ENCODE peak calls at places on chromosomes 13 and 19, in ten cellular contexts. V is cardiac muscle cell; U is stimulated activated CD4-positive, alpha-beta T cell treated with anti-CD3 and anti-CD28 coated beads, TNF-alpha, amount 100 ng/mL, for 4 hours; E is EL; Q is B cell; W is brain microvascular endothelial cell; A is stimulated activated CD8-positive, alpha-beta memory T cell treated with anti-CD3 and anti-CD28 coated beads, Interleukin-4, amount 100 ng/mL, for 4 hours; G is lower leg skin; Z is astrocyte of the spinal cord; B is AG04450. K is an unnamed sample.

GRCh38 chr19:40687525-40688016 is 2.9 kb downstream of the NUMBL start:
- DNase-seq in V (peak), U (no peak), E (peak), Q (peak), W (peak), A (no peak), G (peak), Z (peak), B (no peak), K (peak)

GRCh38 chr19:51808333-51808986 is 13.5 kb downstream of the FPR3 start:
- DNase-seq in V (peak), U (no peak), E (peak), Q (no peak), W (no peak), A (no peak), G (no peak), Z (peak), B (no peak), K (peak)

GRCh38 chr19:38145627-38146026 is 78.4 kb downstream of the DPF1 start:
- DNase-seq in V (peak), U (no peak), E (no peak), Q (no peak), W (no peak), A (no peak), G (peak), Z (no peak), B (no peak), K (no peak)

GRCh38 chr13:105848494-105848893 is 687.0 kb downstream of the EFNB2 start:
- DNase-seq in V (no peak), U (no peak), E (no peak), Q (no peak), W (no peak), A (no peak), G (peak), Z (peak), B (no peak), K (no peak)

GRCh38 chr19:42412661-42413076 is 14.5 kb downstream of the LIPE start:
- DNase-seq in V (no peak), U (no peak), E (no peak), Q (no peak), W (no peak), A (no peak), G (no peak), Z (no peak), B (no peak), K (no peak)

GRCh38 chr19:33472696-33473624 is 48.6 kb downstream of the PEPD start:
- DNase-seq in V (peak), U (no peak), E (peak), Q (no peak), W (peak), A (no peak), G (no peak), Z (peak), B (peak), K (peak)

GRCh38 chr19:35414442-35414841 is 33.6 kb upstream of the FFAR2 start:
- DNase-seq in V (no peak), U (no peak), E (no peak), Q (no peak), W (no peak), A (no peak), G (no peak), Z (no peak), B (no peak), K (no peak)

GRCh38 chr13:99380402-99380801 is 73.2 kb upstream of the GPR183 start:
- DNase-seq in V (no peak), U (no peak), E (no peak), Q (no peak), W (no peak), A (no peak), G (peak), Z (no peak), B (no peak), K (no peak)

GRCh38 chr13:98033277-98034247 is 80.1 kb downstream of the IPO5 start:
- DNase-seq in V (peak), U (no peak), E (peak), Q (no peak), W (peak), A (no peak), G (no peak), Z (peak), B (no peak), K (peak)

GRCh38 chr13:46523972-46524737 is 28.8 kb upstream of the LRCH1 start:
- DNase-seq in V (peak), U (no peak), E (no peak), Q (no peak), W (no peak), A (no peak), G (no peak), Z (no peak), B (no peak), K (no peak)

GRCh38 chr19:719081-719512 is 10.4 kb downstream of the PALM start:
- DNase-seq in V (peak), U (no peak), E (no peak), Q (no peak), W (no peak), A (no peak), G (peak), Z (no peak), B (no peak), K (no peak)

GRCh38 chr19:14434543-14435319 is 1.6 kb downstream of the PKN1 start:
- DNase-seq in V (peak), U (no peak), E (peak), Q (no peak), W (peak), A (no peak), G (peak), Z (peak), B (no peak), K (peak)

GRCh38 chr19:4624733-4625362 is 14.5 kb upstream of the TNFAIP8L1 start:
- DNase-seq in V (peak), U (no peak), E (peak), Q (no peak), W (no peak), A (no peak), G (no peak), Z (no peak), B (no peak), K (peak)

GRCh38 chr19:13164370-13165090 is 14.3 kb downstream of the IER2 start:
- DNase-seq in V (peak), U (no peak), E (peak), Q (peak), W (no peak), A (no peak), G (peak), Z (peak), B (no peak), K (peak)

GRCh38 chr13:28467886-28468519 is 26.9 kb downstream of the FLT1 start:
- DNase-seq in V (peak), U (no peak), E (no peak), Q (no peak), W (no peak), A (no peak), G (no peak), Z (no peak), B (no peak), K (no peak)

GRCh38 chr13:74214321-74214720 is 80.1 kb upstream of the KLF12 start:
- DNase-seq in V (no peak), U (no peak), E (no peak), Q (no peak), W (no peak), A (no peak), G (no peak), Z (no peak), B (no peak), K (no peak)

GRCh38 chr19:17402982-17403855 is 2.2 kb downstream of the BST2 start:
- DNase-seq in V (peak), U (no peak), E (peak), Q (no peak), W (peak), A (no peak), G (no peak), Z (no peak), B (no peak), K (peak)

GRCh38 chr13:26785845-26786630 is 25.5 kb upstream of the GPR12 start:
- DNase-seq in V (peak), U (no peak), E (peak), Q (peak), W (no peak), A (no peak), G (peak), Z (no peak), B (no peak), K (no peak)

GRCh38 chr19:39438270-39438934 is 2.7 kb upstream of the RPS16 start:
- DNase-seq in V (no peak), U (no peak), E (peak), Q (no peak), W (peak), A (no peak), G (no peak), Z (no peak), B (no peak), K (no peak)

GRCh38 chr19:8731428-8732169 is 10.2 kb downstream of the OR2Z1 start:
- DNase-seq in V (no peak), U (no peak), E (no peak), Q (no peak), W (no peak), A (no peak), G (no peak), Z (no peak), B (no peak), K (no peak)

GRCh38 chr13:50730496-50731171 is 112.9 kb downstream of the DLEU7 start:
- DNase-seq in V (no peak), U (no peak), E (no peak), Q (no peak), W (no peak), A (no peak), G (no peak), Z (no peak), B (no peak), K (no peak)

GRCh38 chr19:35716735-35716984 is 1.1 kb upstream of the KMT2B start:
- DNase-seq in V (no peak), U (no peak), E (no peak), Q (peak), W (no peak), A (no peak), G (no peak), Z (no peak), B (no peak), K (no peak)

GRCh38 chr19:41893899-41894298 is 10.9 kb downstream of the ARHGEF1 start:
- DNase-seq in V (peak), U (no peak), E (no peak), Q (no peak), W (peak), A (no peak), G (no peak), Z (no peak), B (no peak), K (no peak)

GRCh38 chr13:97257800-97258799 is 36.0 kb downstream of the MBNL2 start:
- DNase-seq in V (peak), U (no peak), E (peak), Q (no peak), W (peak), A (no peak), G (peak), Z (peak), B (no peak), K (peak)

GRCh38 chr13:98105929-98106336 is 37.0 kb upstream of the FARP1 start:
- DNase-seq in V (peak), U (no peak), E (peak), Q (no peak), W (peak), A (no peak), G (no peak), Z (peak), B (no peak), K (peak)

GRCh38 chr19:55637534-55637933 is 3.3 kb upstream of the ZNF580 start:
- DNase-seq in V (no peak), U (no peak), E (no peak), Q (no peak), W (no peak), A (no peak), G (no peak), Z (no peak), B (no peak), K (no peak)

GRCh38 chr13:97356592-97356991 is 77.4 kb upstream of the RAP2A start:
- DNase-seq in V (no peak), U (no peak), E (no peak), Q (no peak), W (no peak), A (no peak), G (no peak), Z (no peak), B (no peak), K (no peak)

GRCh38 chr19:38213911-38214625 is 10.0 kb downstream of the DPF1 start:
- DNase-seq in V (peak), U (no peak), E (peak), Q (peak), W (peak), A (no peak), G (no peak), Z (peak), B (no peak), K (peak)

GRCh38 chr19:42284641-42285341 is 15.7 kb downstream of the CIC start:
- DNase-seq in V (no peak), U (no peak), E (no peak), Q (no peak), W (no peak), A (no peak), G (no peak), Z (no peak), B (no peak), K (no peak)

GRCh38 chr19:33767898-33768413 is 28.7 kb upstream of the KCTD15 start:
- DNase-seq in V (peak), U (no peak), E (no peak), Q (no peak), W (no peak), A (no peak), G (no peak), Z (peak), B (no peak), K (peak)

GRCh38 chr19:952680-953500 is 27.1 kb downstream of the ARID3A start:
- DNase-seq in V (peak), U (no peak), E (peak), Q (no peak), W (no peak), A (no peak), G (no peak), Z (no peak), B (no peak), K (no peak)

GRCh38 chr19:39110263-39110967 is 15.2 kb upstream of the PAK4 start:
- DNase-seq in V (peak), U (peak), E (peak), Q (peak), W (no peak), A (peak), G (no peak), Z (no peak), B (no peak), K (peak)

K was measured in lung microvascular endothelial cell.